ENCODE peak calls at places on chromosomes 3 and 15, in five cellular contexts. One of them, this sample, is unnamed.

GRCh38 chr3:64163755-64164148 is 61.5 kb downstream of the PRICKLE2 start:
- DNase-seq in upper lobe of right lung: no peak
- DNase-seq in AG20443: peak; percentile 66
- DNase-seq in tibial nerve: no peak
- DNase-seq in stimulated activated CD8-positive, alpha-beta memory T cell treated with anti-CD3 and anti-CD28 coated beads, Interleukin-4, amount 100 ng/mL, for 48 hours: no peak
- DNase-seq in this sample: no peak

GRCh38 chr3:152858170-152858800 is 23.4 kb downstream of the P2RY1 start:
- DNase-seq in tibial nerve: no peak
- DNase-seq in AG20443: no peak
- DNase-seq in upper lobe of right lung: no peak
- DNase-seq in stimulated activated CD8-positive, alpha-beta memory T cell treated with anti-CD3 and anti-CD28 coated beads, Interleukin-4, amount 100 ng/mL, for 48 hours: no peak
- DNase-seq in this sample: no peak

GRCh38 chr3:191952609-191953008 is 491.6 kb downstream of the PYDC2 start:
- DNase-seq in stimulated activated CD8-positive, alpha-beta memory T cell treated with anti-CD3 and anti-CD28 coated beads, Interleukin-4, amount 100 ng/mL, for 48 hours: no peak
- DNase-seq in upper lobe of right lung: no peak
- DNase-seq in AG20443: no peak
- DNase-seq in tibial nerve: no peak
- DNase-seq in this sample: no peak

GRCh38 chr3:166582231-166582630 is 745.0 kb upstream of the BCHE start:
- DNase-seq in tibial nerve: no peak
- DNase-seq in stimulated activated CD8-positive, alpha-beta memory T cell treated with anti-CD3 and anti-CD28 coated beads, Interleukin-4, amount 100 ng/mL, for 48 hours: no peak
- DNase-seq in AG20443: no peak
- DNase-seq in upper lobe of right lung: no peak
- DNase-seq in this sample: no peak

GRCh38 chr3:134018406-134018805 is 11.3 kb downstream of the SLCO2A1 start:
- DNase-seq in tibial nerve: no peak
- DNase-seq in AG20443: no peak
- DNase-seq in upper lobe of right lung: no peak
- DNase-seq in stimulated activated CD8-positive, alpha-beta memory T cell treated with anti-CD3 and anti-CD28 coated beads, Interleukin-4, amount 100 ng/mL, for 48 hours: no peak
- DNase-seq in this sample: no peak

GRCh38 chr3:116849261-116849688 is 139.7 kb downstream of the TUSC7 start:
- DNase-seq in upper lobe of right lung: no peak
- DNase-seq in AG20443: no peak
- DNase-seq in tibial nerve: no peak
- DNase-seq in stimulated activated CD8-positive, alpha-beta memory T cell treated with anti-CD3 and anti-CD28 coated beads, Interleukin-4, amount 100 ng/mL, for 48 hours: no peak
- DNase-seq in this sample: no peak

GRCh38 chr3:193945126-193945525 is 190.8 kb upstream of the HES1 start:
- DNase-seq in AG20443: no peak
- DNase-seq in upper lobe of right lung: no peak
- DNase-seq in stimulated activated CD8-positive, alpha-beta memory T cell treated with anti-CD3 and anti-CD28 coated beads, Interleukin-4, amount 100 ng/mL, for 48 hours: no peak
- DNase-seq in tibial nerve: peak; percentile 15
- DNase-seq in this sample: no peak

GRCh38 chr15:100002091-100002620 is 268.9 kb upstream of the LYSMD4 start:
- DNase-seq in tibial nerve: no peak
- DNase-seq in upper lobe of right lung: peak; percentile 33
- DNase-seq in AG20443: no peak
- DNase-seq in stimulated activated CD8-positive, alpha-beta memory T cell treated with anti-CD3 and anti-CD28 coated beads, Interleukin-4, amount 100 ng/mL, for 48 hours: no peak
- DNase-seq in this sample: no peak

GRCh38 chr3:380801-381200 is 184.2 kb downstream of the CHL1 start:
- DNase-seq in stimulated activated CD8-positive, alpha-beta memory T cell treated with anti-CD3 and anti-CD28 coated beads, Interleukin-4, amount 100 ng/mL, for 48 hours: no peak
- DNase-seq in AG20443: no peak
- DNase-seq in tibial nerve: no peak
- DNase-seq in upper lobe of right lung: no peak
- DNase-seq in this sample: no peak

GRCh38 chr15:63291507-63291906 is 14.1 kb downstream of the APH1B start:
- DNase-seq in upper lobe of right lung: no peak
- DNase-seq in tibial nerve: no peak
- DNase-seq in stimulated activated CD8-positive, alpha-beta memory T cell treated with anti-CD3 and anti-CD28 coated beads, Interleukin-4, amount 100 ng/mL, for 48 hours: no peak
- DNase-seq in AG20443: peak; percentile 73
- DNase-seq in this sample: no peak

This sample was measured in stimulated activated naive CD8-positive, alpha-beta T cell treated with anti-CD3 and anti-CD28 coated beads, Interleukin-15, Interleukin-2, amounts not matched to agents 100 U/mL and 50 U/mL, for 24 hours.